ENCODE peak calls at places on chromosomes 2 and 18, in eight cellular contexts. M is endothelial cell of umbilical vein, S is heart right ventricle, F is psoas muscle, N is RWPE2, Y is tibial artery, H is dorsolateral prefrontal cortex, A is left ventricle myocardium inferior. J is an unnamed sample.

GRCh38 chr18:28178720-28179119 is 1.8 kb upstream of the CDH2 start:
- DNase-seq in M (peak; percentile 16), S (no peak), F (no peak), N (no peak), Y (no peak), H (no peak), A (no peak), J (no peak)

GRCh38 chr2:196278491-196278911 is 107.1 kb upstream of the STK17B start:
- DNase-seq in M (peak; percentile 88), S (no peak), F (no peak), N (no peak), Y (no peak), H (no peak), A (no peak), J (no peak)

GRCh38 chr18:46226461-46226860 is 122.3 kb downstream of the HAUS1 start:
- DNase-seq in M (no peak), S (no peak), F (no peak), N (no peak), Y (no peak), H (no peak), A (no peak), J (no peak)

GRCh38 chr2:84785950-84786349 is 94.9 kb downstream of the TRABD2A start:
- DNase-seq in M (no peak), S (no peak), F (no peak), N (no peak), Y (no peak), H (no peak), A (no peak), J (no peak)

GRCh38 chr2:241033346-241033987 is 35.0 kb downstream of the SNED1 start:
- DNase-seq in M (no peak), S (no peak), F (no peak), N (no peak), Y (no peak), H (no peak), A (no peak), J (no peak)

GRCh38 chr2:239215136-239215925 is 185.5 kb downstream of the HDAC4 start:
- DNase-seq in M (no peak), S (no peak), F (no peak), N (no peak), Y (no peak), H (no peak), A (no peak), J (no peak)

GRCh38 chr18:61824733-61825363 is 68.0 kb downstream of the RNF152 start:
- DNase-seq in M (no peak), S (no peak), F (no peak), N (no peak), Y (no peak), H (no peak), A (no peak), J (no peak)

GRCh38 chr2:8304821-8305766 is 376.8 kb upstream of the ID2 start:
- DNase-seq in M (no peak), S (no peak), F (no peak), N (no peak), Y (peak; percentile 55), H (no peak), A (no peak), J (peak; percentile 54)

GRCh38 chr18:46353460-46353859 is 249.3 kb downstream of the HAUS1 start:
- DNase-seq in M (no peak), S (no peak), F (no peak), N (no peak), Y (no peak), H (no peak), A (no peak), J (no peak)

GRCh38 chr2:72041638-72042111 is 106.0 kb downstream of the CYP26B1 start:
- DNase-seq in M (no peak), S (no peak), F (no peak), N (peak; percentile 80), Y (no peak), H (no peak), A (no peak), J (no peak)

GRCh38 chr2:210007895-210008294 is 5.5 kb downstream of the RPE start:
- DNase-seq in M (peak; percentile 19), S (no peak), F (no peak), N (no peak), Y (peak; percentile 44), H (no peak), A (no peak), J (no peak)

GRCh38 chr2:38771632-38772031 is 6.4 kb upstream of the GEMIN6 start:
- DNase-seq in M (peak; percentile 23), S (no peak), F (no peak), N (no peak), Y (no peak), H (no peak), A (no peak), J (peak; percentile 44)

GRCh38 chr18:44579028-44579692 is 101.5 kb upstream of the SETBP1 start:
- DNase-seq in M (no peak), S (no peak), F (no peak), N (no peak), Y (no peak), H (no peak), A (no peak), J (no peak)

GRCh38 chr18:58013241-58014211 is 30.5 kb upstream of the NEDD4L start:
- DNase-seq in M (no peak), S (no peak), F (no peak), N (no peak), Y (no peak), H (no peak), A (no peak), J (no peak)

GRCh38 chr18:26225022-26225693 is 1.1 kb upstream of the TAF4B start:
- DNase-seq in M (no peak), S (no peak), F (no peak), N (no peak), Y (no peak), H (no peak), A (no peak), J (no peak)

GRCh38 chr2:240480834-240481623 is 45.6 kb downstream of the GPC1 start:
- DNase-seq in M (no peak), S (no peak), F (no peak), N (no peak), Y (peak; percentile 10), H (no peak), A (no peak), J (no peak)

GRCh38 chr18:41072946-41073345 is 882.1 kb upstream of the PIK3C3 start:
- DNase-seq in M (no peak), S (no peak), F (no peak), N (no peak), Y (no peak), H (no peak), A (no peak), J (no peak)

GRCh38 chr18:2442726-2443275 is 128.5 kb downstream of the METTL4 start:
- DNase-seq in M (no peak), S (no peak), F (no peak), N (no peak), Y (no peak), H (no peak), A (no peak), J (no peak)

GRCh38 chr18:26546875-26547301 is 1.5 kb downstream of the KCTD1 start:
- DNase-seq in M (no peak), S (no peak), F (no peak), N (no peak), Y (no peak), H (no peak), A (no peak), J (peak; percentile 20)

GRCh38 chr18:77091366-77091765 is 41.2 kb downstream of the MBP start:
- DNase-seq in M (no peak), S (no peak), F (no peak), N (no peak), Y (no peak), H (no peak), A (no peak), J (no peak)

GRCh38 chr18:66533693-66534092 is 70.2 kb downstream of the CDH19 start:
- DNase-seq in M (no peak), S (no peak), F (no peak), N (no peak), Y (no peak), H (no peak), A (no peak), J (no peak)
- TF ChIP-seq CTCF in M (no peak), S (no peak), F (no peak), N (peak; percentile 17), Y (no peak), H (no peak), A (no peak), J (no peak)

GRCh38 chr18:73614812-73615211 is 532.8 kb downstream of the FBXO15 start:
- DNase-seq in M (no peak), S (no peak), F (no peak), N (peak; percentile 81), Y (no peak), H (no peak), A (no peak), J (no peak)

GRCh38 chr18:73613706-73614340 is 533.8 kb downstream of the FBXO15 start:
- DNase-seq in M (no peak), S (no peak), F (no peak), N (no peak), Y (no peak), H (no peak), A (no peak), J (no peak)

GRCh38 chr18:73617981-73618380 is 529.7 kb downstream of the FBXO15 start:
- DNase-seq in M (no peak), S (no peak), F (no peak), N (no peak), Y (no peak), H (no peak), A (no peak), J (no peak)

DNA sequence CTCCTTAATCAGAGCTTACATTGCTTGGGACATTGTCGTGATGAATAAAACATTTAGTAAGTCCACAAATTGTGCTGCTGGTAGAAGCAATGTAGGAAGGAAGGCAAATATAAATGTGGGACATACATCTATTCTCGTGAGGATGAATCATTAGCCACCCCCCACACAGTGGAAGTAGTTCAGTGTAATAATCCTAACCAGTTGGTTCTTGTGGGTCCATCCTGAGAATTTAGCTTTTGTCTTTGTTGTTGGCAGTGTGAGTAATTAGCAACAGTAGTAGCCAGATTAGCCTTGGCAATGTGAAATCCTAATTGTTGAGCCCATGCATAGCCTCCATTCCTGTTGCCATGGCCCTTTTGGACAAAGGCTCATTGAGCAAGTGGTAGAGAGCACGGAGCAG is 532.1 kb downstream of the FBXO15 start:
- DNase-seq in M (no peak), S (no peak), F (no peak), N (no peak), Y (no peak), H (no peak), A (no peak), J (no peak)
- H3K27ac ChIP-seq in M (no peak overlapping the region), S (no peak overlapping the region), F (no peak overlapping the region), N (peak overlapping the region; percentile 99), Y (no peak overlapping the region), H (no peak overlapping the region), A (no peak overlapping the region), J (no peak overlapping the region)

DNA sequence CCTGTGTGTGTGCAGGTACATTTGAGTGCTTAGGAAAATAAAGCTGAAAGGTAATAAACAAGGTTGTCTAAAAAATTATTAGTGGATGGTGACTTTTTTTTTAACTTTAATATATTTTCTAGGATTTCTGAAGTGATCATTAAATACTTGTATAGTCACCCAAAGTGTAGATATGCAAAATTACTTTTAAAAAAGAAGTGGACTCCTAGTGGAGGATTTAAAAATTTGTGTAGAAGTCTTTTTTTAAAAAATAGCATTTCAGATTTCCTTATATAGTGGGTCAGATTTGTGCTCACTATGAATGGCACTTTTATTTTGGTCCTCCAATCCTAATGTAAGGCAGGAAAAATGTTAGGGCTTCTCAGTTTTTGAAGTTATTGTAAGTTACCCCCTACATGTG is 3.9 kb downstream of the GORASP2 start:
- DNase-seq in M (no peak), S (no peak), F (no peak), N (no peak), Y (no peak), H (no peak), A (no peak), J (no peak)
- TF ChIP-seq CTCF in M (no peak), S (no peak), F (no peak), N (no peak), Y (no peak), H (no peak), A (no peak), J (no peak)

GRCh38 chr2:233501198-233502076 is 65.1 kb downstream of the USP40 start:
- DNase-seq in M (no peak), S (no peak), F (no peak), N (no peak), Y (no peak), H (no peak), A (no peak), J (no peak)
- H3K27ac ChIP-seq in M (no peak overlapping the region), S (no peak overlapping the region), F (no peak overlapping the region), N (no peak overlapping the region), Y (no peak overlapping the region), H (peak overlapping the region; percentile 67), A (no peak overlapping the region), J (no peak overlapping the region)

J was measured in right lobe of liver.